ENCODE peak calls at places on chromosomes 11 and 22, in five cellular contexts. One of them, this sample, is unnamed.

GRCh38 chr11:3037041-3037944 is 19.9 kb downstream of the CARS1 start:
- DNase-seq in fibroblast of villous mesenchyme: peak
- DNase-seq in A549: peak
- DNase-seq in HL-60: peak
- DNase-seq in BJ: no peak
- DNase-seq in this sample: no peak

GRCh38 chr11:112166561-112166960 is 611 bp upstream of the TEX12 start:
- DNase-seq in fibroblast of villous mesenchyme: peak
- DNase-seq in BJ: no peak
- DNase-seq in A549: no peak
- DNase-seq in HL-60: no peak
- DNase-seq in this sample: no peak

GRCh38 chr11:1281326-1281973 is 28.0 kb downstream of the TOLLIP start:
- DNase-seq in A549: no peak
- DNase-seq in BJ: no peak
- DNase-seq in HL-60: no peak
- DNase-seq in fibroblast of villous mesenchyme: no peak
- DNase-seq in this sample: no peak

GRCh38 chr11:134727204-134727603 is 315.2 kb upstream of the B3GAT1 start:
- DNase-seq in BJ: no peak
- DNase-seq in HL-60: no peak
- DNase-seq in A549: no peak
- DNase-seq in fibroblast of villous mesenchyme: peak
- DNase-seq in this sample: no peak

GRCh38 chr11:108565653-108566052 is 27.9 kb downstream of the EXPH5 start:
- DNase-seq in A549: no peak
- DNase-seq in HL-60: no peak
- DNase-seq in fibroblast of villous mesenchyme: no peak
- DNase-seq in BJ: no peak
- DNase-seq in this sample: no peak

GRCh38 chr11:1567052-1567720 is 4.9 kb downstream of the DUSP8 start:
- DNase-seq in A549: no peak
- DNase-seq in HL-60: no peak
- DNase-seq in BJ: no peak
- DNase-seq in fibroblast of villous mesenchyme: no peak
- DNase-seq in this sample: no peak

GRCh38 chr22:45600791-45601730 is 70.6 kb upstream of the ATXN10 start:
- DNase-seq in fibroblast of villous mesenchyme: peak
- DNase-seq in BJ: no peak
- DNase-seq in HL-60: no peak
- DNase-seq in A549: no peak
- DNase-seq in this sample: no peak

GRCh38 chr22:46572911-46573780 is 35.7 kb upstream of the CELSR1 start:
- DNase-seq in HL-60: no peak
- DNase-seq in A549: no peak
- DNase-seq in fibroblast of villous mesenchyme: no peak
- DNase-seq in BJ: no peak
- DNase-seq in this sample: no peak

GRCh38 chr11:108097179-108097578 is 24.2 kb upstream of the ACAT1 start:
- DNase-seq in BJ: no peak
- DNase-seq in HL-60: no peak
- DNase-seq in fibroblast of villous mesenchyme: no peak
- DNase-seq in A549: no peak
- DNase-seq in this sample: no peak

GRCh38 chr11:19664896-19665548 is 47.6 kb upstream of the NAV2 start:
- DNase-seq in HL-60: no peak
- DNase-seq in BJ: no peak
- DNase-seq in A549: no peak
- DNase-seq in fibroblast of villous mesenchyme: peak
- DNase-seq in this sample: no peak

GRCh38 chr22:31630331-31631329 is 31.4 kb downstream of the PISD start:
- DNase-seq in A549: peak
- DNase-seq in fibroblast of villous mesenchyme: peak
- DNase-seq in BJ: no peak
- DNase-seq in HL-60: peak
- DNase-seq in this sample: no peak

GRCh38 chr11:121870202-121871045 is 245.6 kb downstream of the BLID start:
- DNase-seq in fibroblast of villous mesenchyme: peak
- DNase-seq in HL-60: no peak
- DNase-seq in A549: no peak
- DNase-seq in BJ: no peak
- DNase-seq in this sample: no peak
- TF ChIP-seq CTCF in fibroblast of villous mesenchyme: peak
- TF ChIP-seq CTCF in HL-60: no peak
- TF ChIP-seq CTCF in A549: no peak
- TF ChIP-seq CTCF in BJ: peak
- TF ChIP-seq CTCF in this sample: no peak

DNA sequence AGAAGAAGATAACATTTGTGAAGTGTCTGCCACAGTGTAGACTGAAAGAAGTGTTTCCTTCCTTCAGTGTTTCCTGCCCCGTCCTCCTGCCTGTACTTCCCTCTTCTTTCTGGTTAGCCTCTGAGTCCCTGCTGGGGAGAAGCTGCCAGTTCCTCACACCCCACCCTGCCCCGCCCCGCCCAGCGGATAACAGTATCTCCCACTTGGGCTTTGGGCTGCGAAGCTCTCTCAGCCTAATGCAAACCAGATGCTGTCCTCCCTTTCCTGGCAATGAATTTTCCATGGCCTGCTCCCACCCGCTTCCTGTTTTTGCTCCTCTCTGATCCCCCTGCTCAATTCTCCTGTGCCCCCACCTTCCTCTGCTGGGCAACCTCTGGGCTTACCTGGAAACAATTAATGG is 5.2 kb upstream of the RAB3IL1 start:
- DNase-seq in fibroblast of villous mesenchyme: peak
- DNase-seq in BJ: peak
- DNase-seq in A549: no peak
- DNase-seq in HL-60: peak
- DNase-seq in this sample: no peak
- TF ChIP-seq CTCF in fibroblast of villous mesenchyme: no peak
- TF ChIP-seq CTCF in BJ: no peak
- TF ChIP-seq CTCF in A549: no peak
- TF ChIP-seq CTCF in HL-60: no peak
- TF ChIP-seq CTCF in this sample: no peak

GRCh38 chr11:69732910-69733309 is 29.1 kb upstream of the FGF19 start:
- DNase-seq in A549: no peak
- DNase-seq in BJ: no peak
- DNase-seq in HL-60: no peak
- DNase-seq in fibroblast of villous mesenchyme: no peak
- DNase-seq in this sample: no peak
- TF ChIP-seq CTCF in A549: no peak
- TF ChIP-seq CTCF in BJ: no peak
- TF ChIP-seq CTCF in HL-60: no peak
- TF ChIP-seq CTCF in fibroblast of villous mesenchyme: no peak
- TF ChIP-seq CTCF in this sample: no peak

GRCh38 chr11:119266063-119266462 is 50.9 kb downstream of the MCAM start:
- DNase-seq in HL-60: no peak
- DNase-seq in A549: no peak
- DNase-seq in fibroblast of villous mesenchyme: no peak
- DNase-seq in BJ: no peak
- DNase-seq in this sample: no peak

GRCh38 chr11:119258983-119259382 is 52.8 kb downstream of the CBL start:
- DNase-seq in fibroblast of villous mesenchyme: no peak
- DNase-seq in HL-60: peak
- DNase-seq in A549: no peak
- DNase-seq in BJ: no peak
- DNase-seq in this sample: no peak

GRCh38 chr11:119263352-119263940 is 53.5 kb downstream of the MCAM start:
- DNase-seq in HL-60: no peak
- DNase-seq in A549: no peak
- DNase-seq in fibroblast of villous mesenchyme: peak
- DNase-seq in BJ: no peak
- DNase-seq in this sample: no peak

GRCh38 chr11:119266517-119267255 is 50.2 kb downstream of the MCAM start:
- DNase-seq in fibroblast of villous mesenchyme: peak
- DNase-seq in BJ: no peak
- DNase-seq in A549: no peak
- DNase-seq in HL-60: no peak
- DNase-seq in this sample: no peak

DNA sequence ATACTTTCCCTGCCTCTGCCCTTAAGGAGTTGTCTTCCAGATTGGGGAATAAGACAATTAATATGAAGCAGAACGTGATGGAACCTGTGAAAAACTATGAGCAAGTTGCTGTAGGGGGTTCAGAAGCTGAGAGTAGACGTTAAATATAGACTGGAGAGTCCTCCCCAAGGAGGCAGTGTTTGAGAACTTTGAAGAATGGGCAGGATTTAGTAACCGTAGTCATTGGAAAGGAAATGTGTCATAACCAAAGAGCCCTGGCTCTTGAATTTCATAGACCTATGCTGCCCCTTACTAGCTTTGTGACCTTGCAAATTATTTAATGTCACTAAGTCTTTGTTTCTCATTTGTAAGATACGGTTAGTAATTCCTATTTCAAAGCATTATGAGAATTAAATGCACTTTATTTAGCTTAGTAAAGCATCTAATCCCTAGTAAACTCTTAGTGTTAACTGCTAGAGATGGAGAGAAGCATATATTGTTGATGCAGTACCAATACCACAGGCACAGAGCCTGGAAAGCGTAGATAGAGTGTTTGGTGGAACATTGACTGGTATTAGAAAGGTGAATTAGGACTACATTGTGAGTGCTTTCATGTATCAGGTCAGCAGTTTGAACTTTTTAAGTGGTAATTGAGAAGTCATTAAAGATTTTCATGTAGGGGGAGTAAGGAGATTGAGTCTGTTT is 54.1 kb downstream of the MCAM start:
- DNase-seq in fibroblast of villous mesenchyme: peak
- DNase-seq in HL-60: no peak
- DNase-seq in BJ: no peak
- DNase-seq in A549: no peak
- DNase-seq in this sample: no peak
- TF ChIP-seq CTCF in fibroblast of villous mesenchyme: no peak
- TF ChIP-seq CTCF in HL-60: no peak
- TF ChIP-seq CTCF in BJ: no peak
- TF ChIP-seq CTCF in A549: no peak
- TF ChIP-seq CTCF in this sample: no peak

This sample was measured in kidney epithelial cell.